ENCODE peak calls at places on chromosomes 6 and 20, in six cellular contexts. One of them, this sample, is unnamed. For H3K4me1 and H3K27me3, the result is how much of the 10 kb centered on the place peaks cover.

GRCh38 chr6:6569768-6570167 is 18.8 kb upstream of the LY86 start:
- DNase-seq in lung: no peak
- DNase-seq in heart right ventricle: no peak
- DNase-seq in trophoblast cell: no peak
- DNase-seq in fibroblast of lung: no peak
- DNase-seq in heart left ventricle: no peak
- DNase-seq in this sample: no peak

GRCh38 chr6:33787954-33788693 is 806 bp downstream of the LEMD2 start:
- DNase-seq in heart left ventricle: peak
- DNase-seq in heart right ventricle: peak
- DNase-seq in lung: peak
- DNase-seq in trophoblast cell: peak
- DNase-seq in fibroblast of lung: peak
- DNase-seq in this sample: peak

GRCh38 chr20:18977441-18977840 is 163.9 kb downstream of the SCP2D1 start:
- DNase-seq in heart right ventricle: no peak
- DNase-seq in lung: no peak
- DNase-seq in heart left ventricle: no peak
- DNase-seq in fibroblast of lung: no peak
- DNase-seq in trophoblast cell: no peak
- DNase-seq in this sample: no peak

GRCh38 chr20:25389381-25389857 is 1.2 kb downstream of the ABHD12 start:
- DNase-seq in heart left ventricle: no peak
- DNase-seq in lung: peak
- DNase-seq in fibroblast of lung: peak
- DNase-seq in trophoblast cell: peak
- DNase-seq in heart right ventricle: no peak
- DNase-seq in this sample: no peak

GRCh38 chr20:41308290-41308691 is 9.2 kb downstream of the ZHX3 start:
- DNase-seq in trophoblast cell: peak
- DNase-seq in lung: no peak
- DNase-seq in fibroblast of lung: peak
- DNase-seq in heart left ventricle: no peak
- DNase-seq in heart right ventricle: no peak
- DNase-seq in this sample: peak

GRCh38 chr6:151179321-151179720 is 60.4 kb upstream of the AKAP12 start:
- DNase-seq in heart right ventricle: no peak
- DNase-seq in fibroblast of lung: peak
- DNase-seq in heart left ventricle: no peak
- DNase-seq in trophoblast cell: no peak
- DNase-seq in lung: no peak
- DNase-seq in this sample: peak

GRCh38 chr6:135129139-135129867 is 51.8 kb upstream of the MYB start:
- DNase-seq in lung: no peak
- DNase-seq in fibroblast of lung: no peak
- DNase-seq in heart right ventricle: no peak
- DNase-seq in trophoblast cell: no peak
- DNase-seq in heart left ventricle: no peak
- DNase-seq in this sample: no peak

GRCh38 chr6:112877134-112878100 is 530.3 kb downstream of the RFPL4B start:
- DNase-seq in fibroblast of lung: peak
- DNase-seq in heart left ventricle: no peak
- DNase-seq in lung: no peak
- DNase-seq in trophoblast cell: peak
- DNase-seq in heart right ventricle: no peak
- DNase-seq in this sample: peak

GRCh38 chr20:62434098-62434497 is 6.8 kb upstream of the RBBP8NL start:
- DNase-seq in lung: no peak
- DNase-seq in fibroblast of lung: no peak
- DNase-seq in heart right ventricle: no peak
- DNase-seq in heart left ventricle: no peak
- DNase-seq in trophoblast cell: no peak
- DNase-seq in this sample: no peak

GRCh38 chr6:14799928-14800327 is 445.9 kb upstream of the JARID2 start:
- DNase-seq in fibroblast of lung: peak
- DNase-seq in heart left ventricle: peak
- DNase-seq in trophoblast cell: peak
- DNase-seq in heart right ventricle: peak
- DNase-seq in lung: peak
- DNase-seq in this sample: peak

GRCh38 chr6:33850869-33851541 is 47.2 kb upstream of the MLN start:
- DNase-seq in lung: no peak
- DNase-seq in heart right ventricle: no peak
- DNase-seq in fibroblast of lung: no peak
- DNase-seq in heart left ventricle: no peak
- DNase-seq in trophoblast cell: no peak
- DNase-seq in this sample: no peak

GRCh38 chr6:128394171-128394570 is 126.2 kb downstream of the PTPRK start:
- DNase-seq in fibroblast of lung: peak
- DNase-seq in heart right ventricle: no peak
- DNase-seq in trophoblast cell: no peak
- DNase-seq in heart left ventricle: no peak
- DNase-seq in lung: no peak
- DNase-seq in this sample: no peak

GRCh38 chr20:9348746-9349145 is 165.6 kb upstream of the LAMP5 start:
- DNase-seq in heart left ventricle: no peak
- DNase-seq in heart right ventricle: no peak
- DNase-seq in trophoblast cell: no peak
- DNase-seq in fibroblast of lung: peak
- DNase-seq in lung: no peak
- DNase-seq in this sample: no peak

GRCh38 chr20:9348316-9348715 is 166.1 kb upstream of the LAMP5 start:
- DNase-seq in lung: no peak
- DNase-seq in trophoblast cell: no peak
- DNase-seq in heart left ventricle: no peak
- DNase-seq in heart right ventricle: no peak
- DNase-seq in fibroblast of lung: no peak
- DNase-seq in this sample: no peak

GRCh38 chr20:9352740-9353139 is 161.7 kb upstream of the LAMP5 start:
- DNase-seq in heart left ventricle: no peak
- DNase-seq in trophoblast cell: no peak
- DNase-seq in heart right ventricle: no peak
- DNase-seq in lung: no peak
- DNase-seq in fibroblast of lung: no peak
- DNase-seq in this sample: no peak

GRCh38 chr20:9353180-9353915 is 161.0 kb upstream of the LAMP5 start:
- DNase-seq in fibroblast of lung: no peak
- DNase-seq in heart left ventricle: no peak
- DNase-seq in heart right ventricle: no peak
- DNase-seq in lung: no peak
- DNase-seq in trophoblast cell: no peak
- DNase-seq in this sample: no peak

GRCh38 chr20:9349256-9349655 is 165.1 kb upstream of the LAMP5 start:
- DNase-seq in heart left ventricle: no peak
- DNase-seq in heart right ventricle: no peak
- DNase-seq in trophoblast cell: no peak
- DNase-seq in fibroblast of lung: no peak
- DNase-seq in lung: no peak
- DNase-seq in this sample: no peak
- H3K27ac ChIP-seq in heart left ventricle: no peak
- H3K27ac ChIP-seq in heart right ventricle: no peak
- H3K27ac ChIP-seq in trophoblast cell: no peak
- H3K27ac ChIP-seq in fibroblast of lung: no peak
- H3K27ac ChIP-seq in lung: no peak
- H3K27ac ChIP-seq in this sample: no peak

GRCh38 chr6:119440953-119441352 is 91.4 kb upstream of the MAN1A1 start:
- DNase-seq in fibroblast of lung: no peak
- DNase-seq in heart left ventricle: no peak
- DNase-seq in trophoblast cell: no peak
- DNase-seq in heart right ventricle: no peak
- DNase-seq in lung: no peak
- DNase-seq in this sample: no peak
- H3K4me1 ChIP-seq in fibroblast of lung: under half
- H3K4me1 ChIP-seq in heart left ventricle: under half
- H3K4me1 ChIP-seq in trophoblast cell: under half
- H3K4me1 ChIP-seq in heart right ventricle: under half
- H3K4me1 ChIP-seq in lung: under half
- H3K4me1 ChIP-seq in this sample: under half

DNA sequence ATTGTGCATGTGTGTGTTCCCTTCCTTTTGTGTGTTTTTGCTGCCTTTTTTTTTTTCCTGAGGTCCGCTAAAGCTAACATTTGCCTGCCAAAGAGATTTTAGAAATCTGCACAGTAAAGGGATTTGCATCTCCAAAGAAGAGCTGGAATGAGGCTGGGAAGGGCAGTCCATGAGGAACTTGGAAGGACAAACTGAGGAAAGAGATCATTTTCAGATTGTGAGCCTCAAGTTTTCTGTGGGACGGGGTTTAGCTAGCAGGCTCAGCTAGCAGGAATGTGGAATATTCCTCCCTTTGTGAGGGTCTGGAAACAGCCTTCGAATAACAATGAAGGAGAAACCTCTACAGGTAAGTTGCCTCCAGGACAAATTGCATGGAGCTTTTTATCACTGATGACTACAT is 3.8 kb downstream of the INSM1 start:
- DNase-seq in heart left ventricle: no peak
- DNase-seq in trophoblast cell: no peak
- DNase-seq in lung: no peak
- DNase-seq in heart right ventricle: no peak
- DNase-seq in fibroblast of lung: no peak
- DNase-seq in this sample: no peak
- H3K27me3 ChIP-seq in heart left ventricle: under half
- H3K27me3 ChIP-seq in trophoblast cell: under half
- H3K27me3 ChIP-seq in lung: under half
- H3K27me3 ChIP-seq in heart right ventricle: half or more
- H3K27me3 ChIP-seq in fibroblast of lung: half or more
- H3K27me3 ChIP-seq in this sample: half or more

GRCh38 chr6:52155791-52156576 is 30.2 kb upstream of the IL17A start:
- DNase-seq in heart right ventricle: no peak
- DNase-seq in heart left ventricle: no peak
- DNase-seq in trophoblast cell: peak
- DNase-seq in lung: no peak
- DNase-seq in fibroblast of lung: peak
- DNase-seq in this sample: no peak
- H3K27ac ChIP-seq in heart right ventricle: no peak
- H3K27ac ChIP-seq in heart left ventricle: no peak
- H3K27ac ChIP-seq in trophoblast cell: no peak
- H3K27ac ChIP-seq in lung: no peak
- H3K27ac ChIP-seq in fibroblast of lung: no peak
- H3K27ac ChIP-seq in this sample: no peak

GRCh38 chr6:44064089-44064947 is 62.9 kb downstream of the MRPL14 start:
- DNase-seq in lung: peak
- DNase-seq in fibroblast of lung: peak
- DNase-seq in heart right ventricle: peak
- DNase-seq in heart left ventricle: peak
- DNase-seq in trophoblast cell: peak
- DNase-seq in this sample: peak

GRCh38 chr6:44062771-44063560 is 64.3 kb downstream of the MRPL14 start:
- DNase-seq in trophoblast cell: peak
- DNase-seq in heart left ventricle: no peak
- DNase-seq in lung: no peak
- DNase-seq in fibroblast of lung: no peak
- DNase-seq in heart right ventricle: no peak
- DNase-seq in this sample: peak

GRCh38 chr6:44064948-44065272 is 62.3 kb downstream of the MRPL14 start:
- DNase-seq in lung: no peak
- DNase-seq in fibroblast of lung: no peak
- DNase-seq in heart right ventricle: no peak
- DNase-seq in heart left ventricle: no peak
- DNase-seq in trophoblast cell: no peak
- DNase-seq in this sample: no peak

GRCh38 chr6:44062105-44062770 is 65.0 kb downstream of the MRPL14 start:
- DNase-seq in trophoblast cell: no peak
- DNase-seq in heart right ventricle: no peak
- DNase-seq in heart left ventricle: no peak
- DNase-seq in fibroblast of lung: no peak
- DNase-seq in lung: no peak
- DNase-seq in this sample: peak

DNA sequence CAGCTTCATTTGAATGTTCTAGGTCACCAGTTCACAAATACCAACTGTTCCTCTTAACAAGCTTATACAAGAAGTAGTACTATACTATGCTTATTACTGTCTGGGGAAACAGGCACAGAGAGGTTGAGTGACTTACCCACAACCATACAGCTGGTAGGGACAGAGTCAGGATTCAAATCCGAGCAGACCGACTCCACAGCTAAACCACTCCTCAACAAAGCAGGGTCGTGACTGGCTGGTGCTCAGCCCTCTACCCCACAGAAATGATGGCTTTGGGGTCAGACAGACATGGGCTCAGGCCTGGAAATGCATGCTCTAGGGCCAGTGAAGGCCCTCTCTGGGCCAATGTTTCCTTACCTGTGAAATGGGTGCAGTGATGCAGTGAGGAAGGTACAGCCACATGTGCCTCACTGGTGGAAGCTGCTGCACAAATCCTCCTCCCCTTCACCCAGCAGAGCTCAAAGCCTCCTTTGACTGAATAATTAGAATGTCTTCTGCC is 63.6 kb downstream of the MRPL14 start:
- DNase-seq in fibroblast of lung: no peak
- DNase-seq in heart right ventricle: no peak
- DNase-seq in trophoblast cell: no peak
- DNase-seq in lung: no peak
- DNase-seq in heart left ventricle: no peak
- DNase-seq in this sample: peak
- H3K4me1 ChIP-seq in fibroblast of lung: half or more
- H3K4me1 ChIP-seq in heart right ventricle: half or more
- H3K4me1 ChIP-seq in trophoblast cell: under half
- H3K4me1 ChIP-seq in lung: under half
- H3K4me1 ChIP-seq in heart left ventricle: half or more
- H3K4me1 ChIP-seq in this sample: under half

DNA sequence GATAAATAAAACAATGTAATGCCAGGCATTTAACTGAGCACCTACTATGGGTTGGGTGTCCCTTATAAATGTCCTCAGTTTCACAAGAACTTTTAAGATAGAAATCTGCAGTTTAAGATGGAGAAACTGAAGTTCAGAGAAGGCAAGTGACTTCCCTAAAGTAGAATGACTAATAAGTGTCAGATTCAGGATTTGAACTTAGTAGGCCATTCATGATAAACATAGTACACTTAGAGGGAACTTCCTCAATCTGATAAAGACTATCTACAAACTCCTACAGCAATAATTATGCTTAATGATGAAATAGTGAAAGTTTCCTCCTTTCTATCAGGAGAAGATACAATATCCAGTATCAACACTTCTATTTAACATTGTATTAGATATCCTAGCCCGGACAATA is 43.9 kb downstream of the NCR2 start:
- DNase-seq in trophoblast cell: no peak
- DNase-seq in heart right ventricle: no peak
- DNase-seq in fibroblast of lung: no peak
- DNase-seq in lung: no peak
- DNase-seq in heart left ventricle: no peak
- DNase-seq in this sample: no peak
- H3K27me3 ChIP-seq in trophoblast cell: under half
- H3K27me3 ChIP-seq in heart right ventricle: half or more
- H3K27me3 ChIP-seq in fibroblast of lung: under half
- H3K27me3 ChIP-seq in lung: under half
- H3K27me3 ChIP-seq in heart left ventricle: under half
- H3K27me3 ChIP-seq in this sample: half or more

GRCh38 chr6:160378218-160378617 is 30.0 kb downstream of the SLC22A3 start:
- DNase-seq in trophoblast cell: no peak
- DNase-seq in heart right ventricle: no peak
- DNase-seq in fibroblast of lung: no peak
- DNase-seq in lung: no peak
- DNase-seq in heart left ventricle: no peak
- DNase-seq in this sample: peak
- H3K27ac ChIP-seq in trophoblast cell: no peak
- H3K27ac ChIP-seq in heart right ventricle: no peak
- H3K27ac ChIP-seq in fibroblast of lung: no peak
- H3K27ac ChIP-seq in lung: no peak
- H3K27ac ChIP-seq in heart left ventricle: no peak
- H3K27ac ChIP-seq in this sample: no peak